ENCODE peak calls at places on chromosomes 1 and 21, in eight cellular contexts. One of them, this sample, is unnamed. For H3K27me3, the result is how much of the 10 kb centered on the place peaks cover.

GRCh38 chr1:170700842-170701305 is 36.9 kb downstream of the PRRX1 start:
- DNase-seq in psoas muscle: no peak
- DNase-seq in thoracic aorta: no peak
- DNase-seq in lower lobe of right lung: no peak
- DNase-seq in stomach: no peak
- DNase-seq in lung: no peak
- DNase-seq in dorsolateral prefrontal cortex: no peak
- DNase-seq in K562: no peak
- DNase-seq in this sample: no peak

GRCh38 chr1:21451981-21452411 is 12.1 kb downstream of the NBPF3 start:
- DNase-seq in lung: no peak
- DNase-seq in psoas muscle: no peak
- DNase-seq in lower lobe of right lung: no peak
- DNase-seq in stomach: no peak
- DNase-seq in dorsolateral prefrontal cortex: no peak
- DNase-seq in thoracic aorta: no peak
- DNase-seq in K562: no peak
- DNase-seq in this sample: no peak

GRCh38 chr21:45511661-45512431 is 30.4 kb downstream of the SLC19A1 start:
- DNase-seq in dorsolateral prefrontal cortex: no peak
- DNase-seq in lung: no peak
- DNase-seq in K562: no peak
- DNase-seq in psoas muscle: peak
- DNase-seq in lower lobe of right lung: peak
- DNase-seq in thoracic aorta: no peak
- DNase-seq in stomach: peak
- DNase-seq in this sample: no peak

GRCh38 chr1:153227810-153228209 is 10.4 kb downstream of the PRR9 start:
- DNase-seq in dorsolateral prefrontal cortex: no peak
- DNase-seq in lung: no peak
- DNase-seq in stomach: no peak
- DNase-seq in thoracic aorta: no peak
- DNase-seq in psoas muscle: no peak
- DNase-seq in K562: no peak
- DNase-seq in lower lobe of right lung: no peak
- DNase-seq in this sample: no peak

GRCh38 chr1:223209992-223210785 is 67.1 kb upstream of the TLR5 start:
- DNase-seq in lung: no peak
- DNase-seq in K562: no peak
- DNase-seq in thoracic aorta: no peak
- DNase-seq in dorsolateral prefrontal cortex: no peak
- DNase-seq in stomach: no peak
- DNase-seq in psoas muscle: no peak
- DNase-seq in lower lobe of right lung: no peak
- DNase-seq in this sample: no peak

GRCh38 chr1:53959664-53960250 is 13.6 kb downstream of the LRRC42 start:
- DNase-seq in stomach: no peak
- DNase-seq in thoracic aorta: no peak
- DNase-seq in dorsolateral prefrontal cortex: no peak
- DNase-seq in K562: peak
- DNase-seq in lung: no peak
- DNase-seq in lower lobe of right lung: no peak
- DNase-seq in psoas muscle: no peak
- DNase-seq in this sample: no peak

GRCh38 chr1:89904219-89904980 is 83.6 kb downstream of the LRRC8D start:
- DNase-seq in dorsolateral prefrontal cortex: no peak
- DNase-seq in K562: no peak
- DNase-seq in stomach: no peak
- DNase-seq in lung: no peak
- DNase-seq in thoracic aorta: no peak
- DNase-seq in psoas muscle: no peak
- DNase-seq in lower lobe of right lung: no peak
- DNase-seq in this sample: no peak

GRCh38 chr1:235156745-235157144 is 4.3 kb downstream of the RBM34 start:
- DNase-seq in thoracic aorta: no peak
- DNase-seq in psoas muscle: no peak
- DNase-seq in lung: no peak
- DNase-seq in K562: no peak
- DNase-seq in stomach: no peak
- DNase-seq in lower lobe of right lung: no peak
- DNase-seq in dorsolateral prefrontal cortex: no peak
- DNase-seq in this sample: no peak

GRCh38 chr1:204348722-204349121 is 11.0 kb downstream of the PLEKHA6 start:
- DNase-seq in psoas muscle: peak
- DNase-seq in lung: peak
- DNase-seq in dorsolateral prefrontal cortex: no peak
- DNase-seq in thoracic aorta: no peak
- DNase-seq in lower lobe of right lung: peak
- DNase-seq in stomach: peak
- DNase-seq in K562: peak
- DNase-seq in this sample: peak

GRCh38 chr1:51963592-51964308 is 26.8 kb downstream of the RAB3B start:
- DNase-seq in stomach: no peak
- DNase-seq in thoracic aorta: no peak
- DNase-seq in lower lobe of right lung: no peak
- DNase-seq in dorsolateral prefrontal cortex: no peak
- DNase-seq in psoas muscle: no peak
- DNase-seq in lung: no peak
- DNase-seq in K562: peak
- DNase-seq in this sample: no peak

GRCh38 chr21:42157606-42158310 is 61.2 kb upstream of the ABCG1 start:
- DNase-seq in thoracic aorta: no peak
- DNase-seq in stomach: no peak
- DNase-seq in lower lobe of right lung: no peak
- DNase-seq in K562: no peak
- DNase-seq in psoas muscle: no peak
- DNase-seq in dorsolateral prefrontal cortex: no peak
- DNase-seq in lung: no peak
- DNase-seq in this sample: no peak

GRCh38 chr1:208105756-208106155 is 138.4 kb downstream of the PLXNA2 start:
- DNase-seq in stomach: no peak
- DNase-seq in thoracic aorta: no peak
- DNase-seq in K562: no peak
- DNase-seq in dorsolateral prefrontal cortex: no peak
- DNase-seq in lower lobe of right lung: no peak
- DNase-seq in psoas muscle: no peak
- DNase-seq in lung: no peak
- DNase-seq in this sample: no peak

GRCh38 chr21:37240978-37241377 is 26.2 kb downstream of the VPS26C start:
- DNase-seq in stomach: no peak
- DNase-seq in lung: no peak
- DNase-seq in K562: no peak
- DNase-seq in dorsolateral prefrontal cortex: no peak
- DNase-seq in thoracic aorta: no peak
- DNase-seq in psoas muscle: no peak
- DNase-seq in lower lobe of right lung: no peak
- DNase-seq in this sample: no peak

GRCh38 chr1:15180189-15180588 is 26.6 kb downstream of the TMEM51 start:
- DNase-seq in dorsolateral prefrontal cortex: peak
- DNase-seq in psoas muscle: no peak
- DNase-seq in thoracic aorta: no peak
- DNase-seq in lung: no peak
- DNase-seq in lower lobe of right lung: no peak
- DNase-seq in stomach: no peak
- DNase-seq in K562: no peak
- DNase-seq in this sample: no peak

GRCh38 chr1:41608242-41608641 is 123.8 kb upstream of the EDN2 start:
- DNase-seq in K562: no peak
- DNase-seq in thoracic aorta: no peak
- DNase-seq in lung: peak
- DNase-seq in psoas muscle: no peak
- DNase-seq in dorsolateral prefrontal cortex: no peak
- DNase-seq in stomach: no peak
- DNase-seq in lower lobe of right lung: no peak
- DNase-seq in this sample: no peak
- H3K27ac ChIP-seq in K562: no peak
- H3K27ac ChIP-seq in thoracic aorta: no peak
- H3K27ac ChIP-seq in lung: no peak
- H3K27ac ChIP-seq in psoas muscle: no peak
- H3K27ac ChIP-seq in dorsolateral prefrontal cortex: no peak
- H3K27ac ChIP-seq in stomach: no peak
- H3K27ac ChIP-seq in lower lobe of right lung: no peak
- H3K27ac ChIP-seq in this sample: no peak

DNA sequence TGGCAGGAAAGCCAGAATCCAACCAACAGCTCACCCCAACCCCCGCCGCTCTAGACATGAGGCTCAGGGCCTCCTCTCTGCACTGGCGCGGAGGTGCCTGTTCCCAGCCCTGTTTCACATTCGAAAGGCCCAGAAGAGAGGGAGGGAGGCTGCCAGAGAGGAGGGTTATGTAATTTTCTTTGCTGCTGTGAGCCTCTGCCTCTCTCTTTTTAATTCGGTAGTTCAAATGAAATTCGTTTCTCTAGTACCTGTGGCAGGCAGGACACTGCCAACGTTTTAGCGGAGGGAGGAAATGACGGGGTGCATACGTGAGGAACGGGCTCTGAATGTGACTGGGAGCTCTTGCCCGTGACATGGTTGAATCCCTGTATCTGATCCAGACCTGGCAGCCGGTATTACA is 9.4 kb downstream of the PRDM16 start:
- DNase-seq in thoracic aorta: no peak
- DNase-seq in lower lobe of right lung: no peak
- DNase-seq in K562: no peak
- DNase-seq in psoas muscle: no peak
- DNase-seq in lung: no peak
- DNase-seq in stomach: no peak
- DNase-seq in dorsolateral prefrontal cortex: no peak
- DNase-seq in this sample: no peak
- H3K27me3 ChIP-seq in thoracic aorta: under half
- H3K27me3 ChIP-seq in lower lobe of right lung: half or more
- H3K27me3 ChIP-seq in K562: half or more
- H3K27me3 ChIP-seq in psoas muscle: under half
- H3K27me3 ChIP-seq in lung: under half
- H3K27me3 ChIP-seq in stomach: under half
- H3K27me3 ChIP-seq in dorsolateral prefrontal cortex: under half
- H3K27me3 ChIP-seq in this sample: under half

DNA sequence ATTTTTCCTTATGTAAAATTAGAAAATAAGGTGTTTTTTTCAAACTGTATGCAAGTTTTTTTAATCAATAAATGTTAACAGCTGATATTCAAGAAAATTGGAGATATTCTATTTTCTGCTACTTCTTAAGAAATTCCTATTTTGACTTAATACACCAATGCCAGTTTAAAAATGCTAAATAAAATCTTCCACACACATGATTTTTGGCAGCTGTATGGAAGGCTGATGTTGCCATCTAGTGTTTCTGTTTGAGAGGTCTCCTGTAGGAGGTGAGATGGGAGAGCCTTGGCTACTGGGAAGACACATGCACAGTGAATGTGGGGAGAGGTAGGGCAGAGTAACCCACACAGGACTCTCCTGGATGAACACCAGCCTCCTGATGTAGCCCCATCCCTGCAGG is 29.2 kb upstream of the OR2B11 start:
- DNase-seq in psoas muscle: no peak
- DNase-seq in dorsolateral prefrontal cortex: no peak
- DNase-seq in K562: peak
- DNase-seq in lower lobe of right lung: no peak
- DNase-seq in stomach: no peak
- DNase-seq in thoracic aorta: no peak
- DNase-seq in lung: no peak
- DNase-seq in this sample: peak
- TF ChIP-seq CTCF in psoas muscle: peak
- TF ChIP-seq CTCF in dorsolateral prefrontal cortex: peak
- TF ChIP-seq CTCF in K562: peak
- TF ChIP-seq CTCF in lower lobe of right lung: peak
- TF ChIP-seq CTCF in stomach: no peak
- TF ChIP-seq CTCF in thoracic aorta: peak
- TF ChIP-seq CTCF in lung: peak
- TF ChIP-seq CTCF in this sample: peak

GRCh38 chr1:40988280-40988679 is 8.8 kb downstream of the CTPS1 start:
- DNase-seq in dorsolateral prefrontal cortex: no peak
- DNase-seq in psoas muscle: no peak
- DNase-seq in K562: no peak
- DNase-seq in lung: no peak
- DNase-seq in thoracic aorta: no peak
- DNase-seq in lower lobe of right lung: no peak
- DNase-seq in stomach: no peak
- DNase-seq in this sample: no peak
- H3K27ac ChIP-seq in dorsolateral prefrontal cortex: no peak
- H3K27ac ChIP-seq in psoas muscle: no peak
- H3K27ac ChIP-seq in K562: no peak
- H3K27ac ChIP-seq in lung: no peak
- H3K27ac ChIP-seq in thoracic aorta: no peak
- H3K27ac ChIP-seq in lower lobe of right lung: no peak
- H3K27ac ChIP-seq in stomach: no peak
- H3K27ac ChIP-seq in this sample: no peak

GRCh38 chr1:20399196-20399595 is 86.8 kb downstream of the CAMK2N1 start:
- DNase-seq in lower lobe of right lung: no peak
- DNase-seq in dorsolateral prefrontal cortex: no peak
- DNase-seq in lung: no peak
- DNase-seq in thoracic aorta: no peak
- DNase-seq in stomach: no peak
- DNase-seq in K562: no peak
- DNase-seq in psoas muscle: no peak
- DNase-seq in this sample: no peak

GRCh38 chr1:20399606-20400180 is 86.3 kb downstream of the CAMK2N1 start:
- DNase-seq in thoracic aorta: no peak
- DNase-seq in stomach: no peak
- DNase-seq in K562: no peak
- DNase-seq in dorsolateral prefrontal cortex: no peak
- DNase-seq in lung: no peak
- DNase-seq in lower lobe of right lung: no peak
- DNase-seq in psoas muscle: no peak
- DNase-seq in this sample: no peak

GRCh38 chr1:20401405-20402010 is 84.5 kb downstream of the CAMK2N1 start:
- DNase-seq in psoas muscle: no peak
- DNase-seq in lung: no peak
- DNase-seq in lower lobe of right lung: no peak
- DNase-seq in dorsolateral prefrontal cortex: peak
- DNase-seq in thoracic aorta: no peak
- DNase-seq in K562: no peak
- DNase-seq in stomach: no peak
- DNase-seq in this sample: no peak

GRCh38 chr1:20398744-20399143 is 87.3 kb downstream of the CAMK2N1 start:
- DNase-seq in stomach: no peak
- DNase-seq in K562: no peak
- DNase-seq in dorsolateral prefrontal cortex: no peak
- DNase-seq in thoracic aorta: no peak
- DNase-seq in psoas muscle: no peak
- DNase-seq in lower lobe of right lung: no peak
- DNase-seq in lung: no peak
- DNase-seq in this sample: no peak

DNA sequence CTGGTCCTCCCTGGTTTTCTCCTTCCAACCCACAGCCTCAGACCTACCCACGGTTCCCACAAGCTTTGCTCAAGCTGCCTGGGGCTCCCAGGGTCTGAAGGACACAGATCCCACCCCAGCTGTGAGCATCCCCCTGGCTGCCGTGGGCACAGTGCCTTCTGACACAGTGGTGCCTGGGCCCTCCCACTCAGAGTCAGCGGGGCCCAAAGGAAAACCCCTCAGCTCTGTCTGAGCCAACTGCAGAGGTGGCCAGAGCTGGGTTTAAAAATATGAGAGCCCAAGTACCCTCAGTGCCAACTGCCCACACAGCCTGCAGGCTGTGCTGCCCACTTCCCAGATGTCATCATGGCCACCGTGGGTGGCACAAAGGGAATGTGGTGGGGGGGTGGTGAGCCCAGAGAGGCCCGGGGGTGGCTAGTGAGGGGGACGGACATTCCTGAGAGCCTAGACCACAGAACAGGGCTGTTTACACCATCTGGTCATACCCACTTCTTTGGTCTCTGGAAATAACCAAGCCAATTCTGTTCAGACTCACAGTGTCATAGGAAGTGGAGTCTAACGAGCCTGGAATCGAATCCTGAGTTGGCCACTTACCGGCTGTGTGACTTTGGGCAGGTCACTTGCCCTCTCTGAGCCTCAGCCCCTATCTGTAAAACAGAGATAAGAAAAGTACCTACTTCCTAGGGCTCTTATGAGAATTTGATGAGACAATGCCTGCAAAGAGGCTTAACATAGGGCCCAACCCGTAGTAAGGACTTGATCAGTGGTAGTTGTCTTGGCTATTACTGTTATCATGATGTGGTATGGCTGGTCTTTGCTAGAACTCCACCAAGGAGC is 85.5 kb downstream of the CAMK2N1 start:
- DNase-seq in psoas muscle: no peak
- DNase-seq in thoracic aorta: no peak
- DNase-seq in dorsolateral prefrontal cortex: no peak
- DNase-seq in lung: no peak
- DNase-seq in lower lobe of right lung: no peak
- DNase-seq in stomach: no peak
- DNase-seq in K562: no peak
- DNase-seq in this sample: no peak
- H3K27me3 ChIP-seq in psoas muscle: under half
- H3K27me3 ChIP-seq in thoracic aorta: under half
- H3K27me3 ChIP-seq in dorsolateral prefrontal cortex: under half
- H3K27me3 ChIP-seq in lung: under half
- H3K27me3 ChIP-seq in lower lobe of right lung: half or more
- H3K27me3 ChIP-seq in stomach: under half
- H3K27me3 ChIP-seq in K562: under half
- H3K27me3 ChIP-seq in this sample: under half

This sample was measured in WERI-Rb-1.